ENCODE peak calls at places on chromosomes 2 and 18, in four cellular contexts. S, M, Y and A are unnamed samples.

GRCh38 chr2:152962446-152962845 is 244.0 kb downstream of the ARL6IP6 start:
- DNase-seq in S (no peak), M (no peak), Y (no peak), A (no peak)

GRCh38 chr2:98937906-98938305 is 1.9 kb upstream of the CRACDL start:
- DNase-seq in S (no peak), M (no peak), Y (no peak), A (no peak)

GRCh38 chr2:33680906-33681305 is 81.8 kb upstream of the FAM98A start:
- DNase-seq in S (no peak), M (no peak), Y (no peak), A (no peak)

GRCh38 chr2:144480257-144480656 is 39.7 kb downstream of the ZEB2 start:
- DNase-seq in S (no peak), M (no peak), Y (no peak), A (no peak)

GRCh38 chr2:142536501-142536900 is 341.0 kb upstream of the KYNU start:
- DNase-seq in S (no peak), M (no peak), Y (no peak), A (no peak)

GRCh38 chr2:45394842-45395241 is 216.2 kb downstream of the SRBD1 start:
- DNase-seq in S (no peak), M (no peak), Y (no peak), A (no peak)

GRCh38 chr2:235006461-235006860 is 54.6 kb downstream of the SH3BP4 start:
- DNase-seq in S (no peak), M (no peak), Y (no peak), A (no peak)

GRCh38 chr18:29664278-29665021 is 1378.1 kb downstream of the DSC3 start:
- DNase-seq in S (no peak), M (no peak), Y (no peak), A (no peak)

GRCh38 chr2:38076710-38077430 is 919 bp upstream of the CYP1B1 start:
- DNase-seq in S (peak; percentile 80), M (peak; percentile 89), Y (peak; percentile 97), A (peak; percentile 64)

GRCh38 chr2:11465485-11466306 is at the start of gene E2F6:
- DNase-seq in S (peak; percentile 95), M (peak; percentile 94), Y (peak; percentile 82), A (peak; percentile 76)

GRCh38 chr18:56568986-56569385 is 69.4 kb downstream of the TXNL1 start:
- DNase-seq in S (no peak), M (no peak), Y (peak; percentile 71), A (no peak)

GRCh38 chr2:28327963-28328922 is 64.4 kb upstream of the FOSL2 start:
- DNase-seq in S (no peak), M (no peak), Y (no peak), A (no peak)

GRCh38 chr18:78192044-78192443 is 787.6 kb upstream of the SALL3 start:
- DNase-seq in S (no peak), M (no peak), Y (no peak), A (no peak)

GRCh38 chr2:202548240-202548639 is 86.5 kb upstream of the FAM117B start:
- DNase-seq in S (no peak), M (no peak), Y (no peak), A (no peak)

GRCh38 chr18:45650321-45650720 is 35.0 kb downstream of the SLC14A2 start:
- DNase-seq in S (no peak), M (no peak), Y (no peak), A (no peak)

DNA sequence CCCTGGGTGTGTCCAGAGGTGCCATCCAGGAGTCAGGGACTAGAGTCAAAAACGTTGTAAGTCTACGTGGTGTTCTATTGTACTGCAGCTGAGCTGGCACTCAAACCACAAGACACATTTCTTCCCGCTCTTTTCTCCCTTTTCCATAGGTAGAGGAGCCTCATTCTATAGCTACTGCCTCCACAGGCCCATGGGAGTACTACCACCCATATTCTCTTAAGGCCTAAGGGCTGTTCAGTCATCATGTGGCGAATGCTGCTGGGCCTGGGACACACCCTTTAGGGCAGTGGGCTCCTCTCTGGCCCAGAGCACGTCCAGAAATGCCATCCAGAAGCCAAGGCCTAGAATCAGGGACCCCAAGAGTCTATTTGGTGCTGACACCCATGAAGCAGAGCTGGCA is 1271.7 kb downstream of the CNTNAP5 start:
- DNase-seq in S (no peak), M (no peak), Y (no peak), A (no peak)
- TF ChIP-seq CTCF in S (no peak), M (no peak), Y (no peak), A (no peak)

DNA sequence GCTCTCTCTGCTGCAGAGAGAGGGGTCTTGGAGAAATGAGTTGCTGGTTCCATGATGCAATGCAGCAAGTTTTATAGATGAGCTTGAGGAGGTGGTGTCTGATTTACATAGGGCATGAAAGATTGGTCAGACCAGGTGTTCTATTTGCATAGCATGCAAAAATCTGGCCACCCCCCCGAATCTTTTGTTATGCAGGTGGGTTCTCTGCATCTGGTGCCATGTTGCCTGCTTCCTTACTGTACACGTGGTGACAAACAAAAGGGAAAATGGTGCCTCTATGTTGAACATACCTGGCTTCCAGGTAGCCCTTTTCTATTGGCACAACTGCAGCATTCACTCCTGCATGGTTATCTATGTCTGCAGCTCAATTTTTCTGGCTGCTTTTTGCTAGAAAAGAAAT is 169.4 kb downstream of the GALNT1 start:
- DNase-seq in S (no peak), M (no peak), Y (no peak), A (no peak)
- TF ChIP-seq CTCF in S (no peak), M (no peak), Y (no peak), A (no peak)

DNA sequence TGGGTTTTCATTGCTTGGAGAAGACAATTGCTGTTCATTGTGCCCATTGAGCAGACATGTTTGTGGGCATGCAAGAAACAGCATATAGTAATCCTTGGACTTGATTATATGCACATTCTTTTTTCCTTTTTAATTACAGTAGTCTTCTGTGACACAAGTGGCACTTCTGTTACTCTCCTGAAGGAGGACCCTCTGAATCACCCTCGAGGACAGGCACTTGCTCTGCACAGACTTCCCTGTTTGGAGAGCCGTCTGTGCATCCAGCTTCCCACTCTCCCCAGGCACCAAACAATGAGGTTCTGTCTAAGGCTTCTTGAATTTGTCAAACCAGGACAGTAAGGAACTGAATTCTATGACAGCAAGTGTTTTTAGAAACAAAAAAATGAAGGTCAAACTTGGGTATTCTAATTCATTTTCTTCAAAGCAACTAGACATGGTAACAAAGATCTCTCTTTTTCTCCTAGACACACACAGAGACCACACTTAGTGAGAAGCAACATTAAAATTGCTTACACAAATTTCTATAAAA is 844.6 kb upstream of the ID2 start:
- DNase-seq in S (no peak), M (no peak), Y (peak; percentile 21), A (no peak)
- TF ChIP-seq CTCF in S (no peak), M (no peak), Y (no peak), A (peak; percentile 38)

GRCh38 chr2:193584522-193584938 is 1389.8 kb upstream of the TMEFF2 start:
- DNase-seq in S (no peak), M (no peak), Y (peak; percentile 7), A (no peak)

GRCh38 chr2:193580176-193580950 is 1385.6 kb upstream of the TMEFF2 start:
- DNase-seq in S (no peak), M (no peak), Y (no peak), A (no peak)

GRCh38 chr2:193581807-193582206 is 1387.1 kb upstream of the TMEFF2 start:
- DNase-seq in S (no peak), M (no peak), Y (no peak), A (no peak)

GRCh38 chr2:193584001-193584400 is 1389.3 kb upstream of the TMEFF2 start:
- DNase-seq in S (no peak), M (no peak), Y (no peak), A (no peak)
- TF ChIP-seq CTCF in S (no peak), M (no peak), Y (no peak), A (no peak)